ENCODE peak calls at places on chromosomes 1 and 21, in seven cellular contexts. V is stomach, C is fibroblast of lung, H is osteocyte, R is tibial nerve, E is cardiac muscle cell, Q is OCI-LY7. M is an unnamed sample.
A peak's percentile ranks its signal among the peaks of the same experiment; 100 is the strongest.

GRCh38 chr1:6062670-6063069 is 17.0 kb downstream of the KCNAB2 start:
- DNase-seq in V (no peak), C (no peak), H (no peak), R (no peak), E (no peak), Q (no peak), M (no peak)

GRCh38 chr1:213075725-213076124 is 24.7 kb downstream of the RPS6KC1 start:
- DNase-seq in V (no peak), C (no peak), H (no peak), R (no peak), E (no peak), Q (no peak), M (no peak)

GRCh38 chr21:33775100-33775828 is 133.0 kb downstream of the ITSN1 start:
- DNase-seq in V (no peak), C (no peak), H (no peak), R (no peak), E (no peak), Q (no peak), M (no peak)

GRCh38 chr1:90114521-90115141 is 119.7 kb downstream of the ZNF326 start:
- DNase-seq in V (no peak), C (peak; percentile 33), H (no peak), R (peak; percentile 22), E (peak; percentile 73), Q (peak; percentile 51), M (no peak)

GRCh38 chr21:44614161-44614631 is 2.3 kb downstream of the KRTAP10-8 start:
- DNase-seq in V (no peak), C (no peak), H (peak; percentile 80), R (no peak), E (no peak), Q (no peak), M (no peak)

GRCh38 chr1:2112280-2112701 is 62.1 kb downstream of the PRKCZ start:
- DNase-seq in V (no peak), C (no peak), H (no peak), R (no peak), E (no peak), Q (peak; percentile 73), M (no peak)

GRCh38 chr21:25563399-25564116 is 43.7 kb downstream of the MRPL39 start:
- DNase-seq in V (no peak), C (peak; percentile 69), H (no peak), R (no peak), E (no peak), Q (no peak), M (no peak)

GRCh38 chr1:17890815-17891191 is 135.7 kb downstream of the ACTL8 start:
- DNase-seq in V (no peak), C (no peak), H (no peak), R (no peak), E (no peak), Q (no peak), M (no peak)

GRCh38 chr21:32702702-32703101 is 25.1 kb downstream of the SYNJ1 start:
- DNase-seq in V (no peak), C (peak; percentile 76), H (no peak), R (no peak), E (no peak), Q (no peak), M (no peak)

GRCh38 chr21:32705139-32705538 is 22.7 kb downstream of the SYNJ1 start:
- DNase-seq in V (no peak), C (peak; percentile 57), H (no peak), R (no peak), E (no peak), Q (no peak), M (no peak)

GRCh38 chr21:32708069-32708468 is 19.7 kb downstream of the SYNJ1 start:
- DNase-seq in V (no peak), C (no peak), H (no peak), R (no peak), E (no peak), Q (no peak), M (no peak)

GRCh38 chr21:32710069-32710784 is 17.6 kb downstream of the SYNJ1 start:
- DNase-seq in V (no peak), C (no peak), H (no peak), R (no peak), E (peak; percentile 47), Q (no peak), M (no peak)

DNA sequence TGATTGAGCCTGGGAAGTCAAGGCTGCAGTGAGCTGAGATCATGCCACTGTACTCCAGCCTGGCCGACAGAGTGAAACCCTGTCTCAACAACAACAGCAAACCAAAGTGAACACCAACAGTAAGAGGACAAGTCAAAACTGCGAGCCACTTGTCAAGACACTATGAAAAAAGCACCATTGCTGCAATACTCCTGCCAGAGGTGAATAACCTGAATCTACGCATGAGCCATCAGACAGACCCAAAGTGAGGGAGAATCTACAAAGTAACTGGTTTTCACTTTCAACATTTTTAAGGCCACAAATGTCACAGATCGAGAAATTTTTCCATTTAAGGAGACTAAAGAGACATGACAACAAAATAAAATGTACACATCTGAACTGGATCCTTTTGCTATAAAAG is 21.9 kb downstream of the SYNJ1 start:
- DNase-seq in V (no peak), C (no peak), H (no peak), R (no peak), E (no peak), Q (no peak), M (no peak)
- TF ChIP-seq CTCF in V (no peak), C (no peak), H (no peak), R (no peak), E (no peak), Q (no peak), M (no peak)

DNA sequence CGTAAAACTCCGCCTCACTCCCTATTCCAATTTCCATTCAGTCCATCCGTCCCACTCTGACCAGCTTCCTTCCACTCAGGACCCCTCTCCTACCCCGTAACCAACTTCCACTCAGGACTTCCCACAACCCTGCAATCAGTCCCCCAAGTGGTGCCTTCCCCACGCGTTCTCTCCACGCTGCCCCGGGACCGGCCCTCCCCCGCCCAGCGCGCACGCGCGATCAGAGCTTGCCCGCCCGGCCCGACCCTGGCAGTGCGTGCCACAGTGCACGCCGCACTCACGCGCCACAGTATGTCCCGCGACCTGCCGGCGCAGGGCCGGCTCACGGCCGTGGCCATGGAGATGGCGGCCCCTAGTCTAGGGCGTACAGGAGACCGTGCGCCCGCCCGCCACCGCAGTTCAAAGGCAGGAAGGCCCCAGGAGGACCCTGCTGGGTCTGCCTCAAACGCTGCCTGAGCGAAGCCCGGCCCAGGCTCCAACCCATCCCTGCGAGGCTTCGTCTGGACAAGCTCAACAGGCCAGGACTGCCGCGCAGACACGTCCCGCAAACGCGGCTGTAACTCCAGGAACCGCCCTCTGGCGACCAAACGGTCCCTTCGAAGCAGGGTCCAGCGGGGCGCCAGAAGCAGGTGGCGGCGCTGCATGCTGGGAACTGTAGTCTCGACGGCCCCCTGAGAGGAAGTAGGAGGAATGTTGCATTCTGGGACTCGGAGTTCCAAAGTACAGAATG is at the start of gene NDC1:
- DNase-seq in V (peak; percentile 88), C (peak; percentile 95), H (peak; percentile 95), R (peak; percentile 87), E (peak; percentile 95), Q (peak; percentile 96), M (peak; percentile 52)
- TF ChIP-seq CTCF in V (no peak), C (no peak), H (peak; percentile 35), R (no peak), E (peak; percentile 10), Q (peak; percentile 23), M (no peak)

GRCh38 chr21:27566521-27566920 is 599.6 kb upstream of the ADAMTS5 start:
- DNase-seq in V (no peak), C (peak; percentile 3), H (no peak), R (no peak), E (no peak), Q (no peak), M (no peak)

GRCh38 chr21:27565418-27565817 is 598.5 kb upstream of the ADAMTS5 start:
- DNase-seq in V (no peak), C (no peak), H (no peak), R (no peak), E (no peak), Q (no peak), M (no peak)

GRCh38 chr21:27561116-27561515 is 594.2 kb upstream of the ADAMTS5 start:
- DNase-seq in V (no peak), C (no peak), H (no peak), R (peak; percentile 21), E (no peak), Q (no peak), M (no peak)

GRCh38 chr21:27562303-27562702 is 595.4 kb upstream of the ADAMTS5 start:
- DNase-seq in V (no peak), C (no peak), H (no peak), R (no peak), E (no peak), Q (no peak), M (no peak)

DNA sequence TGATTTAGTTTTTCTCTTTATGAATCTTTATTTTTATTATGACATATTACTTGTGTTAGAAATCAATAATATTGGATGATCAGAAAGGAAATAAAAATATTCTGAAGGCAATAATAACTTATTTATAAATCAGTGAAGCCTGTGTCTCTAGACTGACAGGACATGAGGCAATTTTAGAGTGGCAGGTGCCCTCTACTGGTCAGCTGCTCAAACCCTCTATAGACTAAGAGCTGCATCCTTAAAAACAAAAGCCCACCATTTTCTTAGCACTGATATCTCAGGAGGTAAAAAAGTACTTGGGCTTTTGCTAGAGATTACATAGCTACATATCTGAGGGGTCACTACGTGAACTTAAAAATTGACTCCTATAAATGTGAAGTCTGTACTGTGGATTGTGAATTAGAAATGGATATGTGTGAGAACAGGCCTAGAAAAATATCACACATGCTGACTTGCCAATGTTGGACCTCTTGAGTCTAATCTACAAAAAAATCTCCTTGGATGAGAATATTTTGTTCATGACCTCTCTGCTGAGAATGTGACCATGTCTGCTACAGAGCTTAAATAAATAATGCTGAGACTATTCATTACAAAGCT is 597.9 kb upstream of the ADAMTS5 start:
- DNase-seq in V (peak; percentile 40), C (peak; percentile 40), H (no peak), R (peak; percentile 53), E (peak; percentile 63), Q (peak; percentile 5), M (no peak)
- TF ChIP-seq CTCF in V (no peak), C (peak; percentile 62), H (peak; percentile 84), R (peak; percentile 68), E (peak; percentile 73), Q (peak; percentile 72), M (peak; percentile 82)

GRCh38 chr1:10612446-10613160 is 137.9 kb downstream of the PEX14 start:
- DNase-seq in V (no peak), C (no peak), H (peak; percentile 73), R (no peak), E (peak; percentile 34), Q (no peak), M (no peak)

GRCh38 chr1:10614377-10615225 is 139.9 kb downstream of the PEX14 start:
- DNase-seq in V (no peak), C (no peak), H (peak; percentile 73), R (no peak), E (no peak), Q (no peak), M (no peak)

GRCh38 chr1:10615336-10615735 is 140.6 kb downstream of the PEX14 start:
- DNase-seq in V (no peak), C (peak; percentile 50), H (peak; percentile 71), R (no peak), E (no peak), Q (no peak), M (no peak)

GRCh38 chr1:10613340-10613739 is 138.6 kb downstream of the PEX14 start:
- DNase-seq in V (no peak), C (no peak), H (no peak), R (no peak), E (no peak), Q (no peak), M (no peak)

DNA sequence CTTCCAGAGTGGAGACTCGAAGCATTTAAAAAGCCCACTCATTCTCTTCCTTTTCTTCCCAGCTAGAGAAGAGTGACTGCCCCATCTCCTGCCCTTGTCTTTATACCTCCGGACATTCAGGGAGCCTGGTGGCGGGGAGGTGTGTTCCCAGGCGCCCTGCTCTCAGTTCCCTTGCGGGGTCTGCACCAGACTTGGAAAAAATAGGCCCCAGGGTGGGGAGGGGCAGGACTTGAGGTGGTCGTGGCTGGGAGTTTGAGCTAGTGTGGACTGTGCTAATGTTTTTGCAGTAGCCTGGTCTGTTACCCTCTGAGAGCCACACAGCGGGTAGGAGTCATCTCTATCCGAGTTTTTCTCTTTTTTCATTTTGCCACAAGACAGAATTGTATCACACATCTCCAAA is 139.1 kb downstream of the PEX14 start:
- DNase-seq in V (no peak), C (no peak), H (peak; percentile 69), R (no peak), E (no peak), Q (no peak), M (no peak)
- TF ChIP-seq CTCF in V (no peak), C (no peak), H (no peak), R (no peak), E (no peak), Q (no peak), M (no peak)